ENCODE peak calls at places on chromosomes 6 and 20, in four cellular contexts. E, U, G and F are unnamed samples.

GRCh38 chr6:119158057-119158848 is 79.8 kb upstream of the FAM184A start:
- DNase-seq in E (no peak), U (no peak), G (no peak), F (no peak)

GRCh38 chr6:35139924-35140524 is 1.1 kb downstream of the TCP11 start:
- DNase-seq in E (peak), U (peak), G (peak), F (peak)

GRCh38 chr20:41175727-41176330 is 38.5 kb downstream of the PLCG1 start:
- DNase-seq in E (no peak), U (peak), G (no peak), F (no peak)

GRCh38 chr20:13158339-13158738 is 62.7 kb upstream of the ISM1 start:
- DNase-seq in E (no peak), U (no peak), G (no peak), F (no peak)

GRCh38 chr20:37598101-37598530 is 70.4 kb upstream of the BLCAP start:
- DNase-seq in E (no peak), U (peak), G (no peak), F (no peak)

GRCh38 chr6:44733868-44734267 is 346.4 kb downstream of the CDC5L start:
- DNase-seq in E (no peak), U (no peak), G (no peak), F (no peak)

GRCh38 chr6:147787407-147787806 is 278.9 kb downstream of the SAMD5 start:
- DNase-seq in E (no peak), U (no peak), G (no peak), F (no peak)

GRCh38 chr20:57582432-57583288 is 21.8 kb downstream of the PCK1 start:
- DNase-seq in E (no peak), U (peak), G (no peak), F (peak)

GRCh38 chr6:156828280-156828703 is 51.1 kb downstream of the ARID1B start:
- DNase-seq in E (peak), U (no peak), G (no peak), F (no peak)

GRCh38 chr6:16999486-17000436 is 102.1 kb upstream of the STMND1 start:
- DNase-seq in E (no peak), U (no peak), G (no peak), F (no peak)

GRCh38 chr6:39769012-39769411 is 23.2 kb upstream of the DAAM2 start:
- DNase-seq in E (no peak), U (no peak), G (no peak), F (no peak)

GRCh38 chr20:51093240-51093763 is 70.4 kb upstream of the KCNG1 start:
- DNase-seq in E (no peak), U (no peak), G (no peak), F (no peak)

GRCh38 chr6:34598725-34599124 is 42.6 kb upstream of the SPDEF start:
- DNase-seq in E (no peak), U (no peak), G (no peak), F (no peak)

GRCh38 chr20:32971703-32972161 is 32.5 kb downstream of the SUN5 start:
- DNase-seq in E (no peak), U (peak), G (peak), F (no peak)

GRCh38 chr6:156508923-156509322 is 268.3 kb upstream of the ARID1B start:
- DNase-seq in E (no peak), U (no peak), G (no peak), F (no peak)

GRCh38 chr6:4208158-4208557 is 72.8 kb upstream of the ECI2 start:
- DNase-seq in E (no peak), U (no peak), G (no peak), F (no peak)

GRCh38 chr6:14513726-14514125 is 396.2 kb downstream of the CD83 start:
- DNase-seq in E (no peak), U (no peak), G (no peak), F (no peak)

GRCh38 chr6:129683606-129684322 is 26.2 kb downstream of the ARHGAP18 start:
- DNase-seq in E (peak), U (no peak), G (peak), F (peak)

GRCh38 chr6:77159730-77160129 is 303.6 kb downstream of the HTR1B start:
- DNase-seq in E (no peak), U (no peak), G (no peak), F (no peak)

GRCh38 chr6:33785766-33786165 is 3.2 kb downstream of the LEMD2 start:
- DNase-seq in E (no peak), U (no peak), G (no peak), F (no peak)

GRCh38 chr20:33437141-33437911 is 6.2 kb downstream of the SNTA1 start:
- DNase-seq in E (no peak), U (no peak), G (no peak), F (no peak)

GRCh38 chr6:164859791-164860190 is 449.6 kb downstream of the C6orf118 start:
- DNase-seq in E (no peak), U (no peak), G (no peak), F (no peak)

GRCh38 chr20:60512436-60512835 is 554.2 kb downstream of the CDH26 start:
- DNase-seq in E (no peak), U (no peak), G (no peak), F (no peak)

GRCh38 chr20:17928211-17928611 is 40.4 kb downstream of the SNX5 start:
- DNase-seq in E (no peak), U (no peak), G (no peak), F (no peak)
- TF ChIP-seq EGR1 in E (no peak), U (no peak), G (no peak), F (no peak)

DNA sequence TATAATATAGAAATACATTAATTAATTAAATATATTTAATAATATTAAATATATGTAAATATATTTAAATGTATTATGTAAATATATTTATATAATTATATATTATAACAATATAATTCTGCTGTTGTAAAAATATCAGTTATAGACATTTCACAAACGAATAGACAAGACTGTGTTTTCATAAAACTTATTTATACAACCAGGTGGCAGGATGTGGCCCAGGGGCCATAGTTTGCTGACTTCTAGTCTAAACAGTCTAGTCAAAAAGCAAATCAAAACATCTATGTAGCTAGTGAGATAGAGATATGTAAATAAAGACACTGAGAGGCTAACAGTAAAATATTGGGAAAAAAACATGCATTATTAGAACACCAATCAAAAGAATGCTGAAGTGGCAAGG is 136.4 kb downstream of the TBXT start:
- DNase-seq in E (no peak), U (no peak), G (no peak), F (no peak)
- TF ChIP-seq EGR1 in E (no peak), U (no peak), G (no peak), F (no peak)

DNA sequence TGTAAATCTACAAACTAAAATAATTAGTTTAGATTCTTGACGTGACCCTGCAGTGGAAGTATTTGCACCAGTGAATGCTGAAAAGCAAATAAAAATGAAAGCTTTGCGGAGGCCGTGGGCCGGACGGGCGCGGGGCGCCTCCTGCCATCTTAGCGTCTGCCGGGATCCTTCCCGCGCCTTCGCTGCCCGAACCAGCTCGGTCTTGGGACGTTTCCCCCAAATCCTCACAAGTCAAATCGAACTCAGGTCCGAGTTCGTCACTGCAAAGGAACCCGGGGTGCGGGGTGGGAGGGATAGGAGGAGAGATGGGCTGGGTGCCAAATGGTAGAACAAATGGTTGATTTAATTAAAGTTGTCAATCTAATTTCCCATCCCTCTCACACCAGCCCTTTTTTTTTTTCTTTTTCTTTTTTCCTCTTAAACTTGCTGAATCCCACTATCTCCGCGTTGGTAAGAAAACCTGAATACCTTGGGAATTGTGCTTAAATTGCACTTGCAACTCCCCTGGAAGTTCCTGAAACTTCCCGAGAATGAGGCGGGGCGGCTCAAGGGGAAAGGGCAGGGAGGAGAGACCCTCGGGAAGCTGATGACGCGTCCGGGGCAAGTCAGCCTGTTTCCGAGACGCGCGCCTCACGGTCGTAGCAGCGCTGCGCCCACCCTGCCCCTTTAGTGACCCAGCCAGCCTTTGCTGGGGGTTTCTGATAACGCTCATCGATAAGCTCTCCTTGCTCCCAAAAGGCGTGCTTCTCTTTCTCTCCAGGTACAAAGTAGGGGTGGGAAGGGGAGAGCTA is 1.7 kb downstream of the GJA1 start:
- DNase-seq in E (no peak), U (no peak), G (no peak), F (no peak)
- TF ChIP-seq EGR1 in E (no peak), U (no peak), G (no peak), F (no peak)

DNA sequence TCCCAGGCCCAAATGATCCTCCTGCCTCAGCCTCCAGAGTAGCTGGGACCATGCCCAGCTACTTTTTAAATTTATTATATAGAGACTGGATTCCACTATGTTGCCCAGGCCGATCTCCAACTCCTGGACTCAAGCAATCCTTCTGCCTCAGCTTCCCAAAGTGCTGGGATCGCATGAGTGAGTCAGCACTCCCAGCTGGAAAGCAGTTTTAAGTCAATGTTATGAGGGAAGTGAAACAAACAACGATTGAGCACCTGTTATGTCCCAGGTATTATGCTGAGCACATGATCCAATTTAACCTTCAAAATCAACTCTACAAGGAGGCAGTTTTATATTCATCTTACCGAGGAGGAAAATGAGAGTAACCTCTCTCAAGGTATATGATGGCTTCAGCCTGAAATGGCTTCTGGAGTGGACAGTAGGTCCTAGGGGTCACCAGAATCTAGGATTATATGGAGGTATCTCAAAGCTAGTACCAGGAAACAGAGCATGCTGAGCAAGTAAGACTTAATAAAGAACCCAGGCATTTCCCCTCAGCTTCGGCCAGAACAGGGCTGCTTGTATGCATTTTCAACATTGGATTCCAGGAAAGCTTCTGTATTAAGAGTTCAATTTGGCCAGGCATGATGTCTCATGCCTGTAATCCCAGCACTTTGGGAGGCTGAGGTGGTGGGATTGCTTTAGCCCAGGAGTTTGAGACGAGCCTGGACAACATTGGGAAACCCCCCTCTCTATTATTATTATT is 55.0 kb downstream of the EDN1 start:
- DNase-seq in E (no peak), U (no peak), G (no peak), F (no peak)
- TF ChIP-seq EGR1 in E (no peak), U (no peak), G (no peak), F (no peak)

GRCh38 chr6:46135176-46135575 is 5.4 kb downstream of the ENPP4 start:
- DNase-seq in E (no peak), U (no peak), G (no peak), F (no peak)
- TF ChIP-seq EGR1 in E (no peak), U (no peak), G (no peak), F (no peak)

GRCh38 chr6:167665698-167666380 is 160.9 kb upstream of the AFDN start:
- DNase-seq in E (no peak), U (no peak), G (no peak), F (no peak)

GRCh38 chr6:167662104-167662880 is 164.4 kb upstream of the AFDN start:
- DNase-seq in E (no peak), U (no peak), G (no peak), F (no peak)

GRCh38 chr6:167662881-167663205 is 163.9 kb upstream of the AFDN start:
- DNase-seq in E (no peak), U (no peak), G (no peak), F (no peak)

GRCh38 chr6:167664678-167665445 is 161.8 kb upstream of the AFDN start:
- DNase-seq in E (no peak), U (no peak), G (no peak), F (no peak)

DNA sequence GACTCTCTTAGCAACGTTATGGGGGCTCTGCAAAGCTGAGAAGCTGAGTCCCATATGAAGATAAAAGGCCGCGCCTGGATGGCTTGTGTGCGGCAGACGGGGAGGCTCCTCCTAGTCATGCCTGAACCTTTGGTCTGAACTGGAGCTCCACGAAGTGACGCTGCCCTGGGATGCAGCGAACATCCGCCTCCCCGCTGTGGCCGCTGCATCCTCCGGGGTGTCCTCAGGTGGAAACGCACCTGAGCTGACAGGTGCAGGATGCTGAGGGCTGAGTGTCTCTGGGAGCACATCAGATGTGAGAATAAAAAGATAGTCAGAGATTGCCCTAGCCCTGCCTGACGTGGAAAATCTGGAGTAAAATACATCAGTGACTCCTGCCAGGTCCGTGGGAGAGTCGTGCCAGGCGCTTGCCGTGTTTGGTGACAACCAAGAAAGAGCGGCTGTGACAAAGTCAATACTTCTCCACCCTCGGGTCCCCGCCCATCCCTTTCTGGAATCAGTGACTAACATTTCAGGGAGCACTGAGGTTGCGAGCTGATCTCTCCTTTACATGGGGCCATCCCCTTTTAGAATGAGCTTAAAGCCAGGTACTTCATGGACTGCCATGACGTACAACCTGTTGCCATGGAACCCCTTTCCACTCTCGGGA is 162.8 kb upstream of the AFDN start:
- DNase-seq in E (no peak), U (no peak), G (no peak), F (no peak)
- TF ChIP-seq EGR1 in E (no peak), U (no peak), G (no peak), F (no peak)

GRCh38 chr6:37690964-37691735 is 6.5 kb downstream of the MDGA1 start:
- DNase-seq in E (no peak), U (no peak), G (no peak), F (no peak)

GRCh38 chr6:37689356-37689755 is 8.3 kb downstream of the MDGA1 start:
- DNase-seq in E (no peak), U (no peak), G (no peak), F (no peak)

GRCh38 chr6:37684801-37685200 is 12.9 kb downstream of the MDGA1 start:
- DNase-seq in E (no peak), U (no peak), G (no peak), F (no peak)

GRCh38 chr6:37691904-37692806 is 5.5 kb downstream of the MDGA1 start:
- DNase-seq in E (peak), U (peak), G (no peak), F (peak)

DNA sequence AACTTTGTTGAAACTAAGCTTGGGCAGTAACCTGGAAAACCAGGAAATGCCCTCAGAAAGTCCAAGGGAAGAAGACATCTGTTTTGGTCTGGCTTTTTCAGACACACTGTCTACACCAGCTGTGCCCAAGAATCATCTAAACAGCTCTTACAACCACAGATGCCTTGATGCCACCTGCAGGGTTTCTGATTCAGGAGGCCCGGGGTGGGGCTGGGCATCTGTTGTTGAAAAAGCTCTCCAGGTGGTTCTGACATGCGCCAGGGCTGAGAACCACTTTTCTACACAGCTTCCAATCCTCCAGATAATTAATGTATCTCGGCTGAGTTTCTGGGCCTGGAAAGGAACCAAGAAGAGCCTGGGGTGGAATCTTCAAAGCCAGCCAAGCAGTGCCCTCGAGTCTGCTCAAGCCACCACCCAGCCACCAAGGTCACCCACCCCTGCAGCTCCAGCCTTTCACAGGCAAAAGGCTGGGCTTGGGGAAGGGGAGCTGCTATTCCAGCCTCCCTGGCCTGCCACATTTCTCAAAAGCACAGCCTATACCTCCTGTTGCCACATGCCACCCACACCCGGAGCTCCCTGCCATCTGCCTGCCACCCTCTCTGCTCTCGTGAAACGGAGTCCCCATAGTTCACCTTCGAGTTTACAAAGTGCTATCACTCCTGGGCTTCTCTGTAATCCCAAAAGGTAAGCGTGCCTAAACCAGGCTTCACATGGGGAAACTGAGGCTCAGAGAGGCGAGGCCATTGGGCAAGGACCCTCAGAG is 9.4 kb downstream of the MDGA1 start:
- DNase-seq in E (no peak), U (no peak), G (no peak), F (no peak)
- TF ChIP-seq EGR1 in E (no peak), U (no peak), G (no peak), F (no peak)

DNA sequence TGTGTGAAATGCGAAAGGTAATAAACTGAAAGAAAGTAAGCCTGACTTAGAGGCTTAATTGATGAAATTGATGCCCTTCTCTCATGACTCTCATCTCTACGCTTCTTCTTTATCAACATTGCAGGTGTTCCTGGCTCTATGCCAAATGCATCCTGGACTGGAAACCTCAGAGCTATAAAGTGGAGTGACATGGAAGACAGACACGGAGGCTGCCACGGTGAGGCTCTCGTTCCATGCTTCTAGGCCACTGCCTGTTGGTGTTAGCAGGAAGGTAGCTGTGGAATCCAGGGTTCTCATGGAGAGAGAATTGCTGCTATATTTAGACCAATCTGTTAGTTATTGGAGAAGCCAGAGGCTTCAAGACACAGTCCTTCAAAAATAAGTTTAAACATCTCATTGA is 73.2 kb downstream of the C6orf52 start:
- DNase-seq in E (no peak), U (no peak), G (no peak), F (peak)
- TF ChIP-seq EGR1 in E (no peak), U (no peak), G (no peak), F (no peak)

DNA sequence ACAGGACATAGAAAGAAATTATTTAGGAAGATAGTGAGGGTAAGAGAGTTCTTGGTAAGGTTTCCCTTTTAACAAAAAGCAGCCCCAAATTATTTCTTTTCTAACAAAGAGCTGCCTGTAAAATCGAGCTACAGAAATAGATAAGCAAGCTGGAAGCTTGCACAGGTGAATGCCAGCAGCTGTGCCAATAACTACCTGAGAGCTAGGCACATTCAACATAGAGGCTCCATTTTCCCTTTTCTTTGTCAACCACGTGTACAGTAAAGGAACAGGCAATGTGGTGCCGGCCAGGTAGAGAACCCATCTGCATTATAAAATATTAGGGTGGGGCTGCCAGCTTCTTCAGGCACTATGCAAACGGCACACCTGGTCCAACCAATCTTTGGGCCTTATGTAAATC is 341.6 kb upstream of the JAG1 start:
- DNase-seq in E (no peak), U (no peak), G (no peak), F (no peak)
- TF ChIP-seq EGR1 in E (no peak), U (no peak), G (no peak), F (no peak)